ENCODE peak calls at places on chromosome 14, in five cellular contexts. N is stimulated activated CD4-positive, alpha-beta T cell treated with anti-CD3 and anti-CD28 coated beads, Interleukin-2, amount 100 ng/mL, for 48 hours; K is mesothelial cell of epicardium; L is left ventricle myocardium inferior; Y is NCI-H2081. X is an unnamed sample.
A peak's percentile ranks its signal among the peaks of the same experiment; 100 is the strongest.

GRCh38 chr14:80456200-80456599 is 244.9 kb upstream of the DIO2 start:
- DNase-seq in Y (no peak), N (no peak), K (no peak), L (no peak), X (no peak)

GRCh38 chr14:34649344-34649743 is 19.4 kb upstream of the SNX6 start:
- DNase-seq in K (no peak), N (no peak), L (no peak), Y (no peak), X (no peak)

GRCh38 chr14:50089213-50089612 is 27.2 kb downstream of the VCPKMT start:
- DNase-seq in K (no peak), L (no peak), N (no peak), Y (no peak), X (no peak)

GRCh38 chr14:92665699-92666110 is 82.7 kb downstream of the LGMN start:
- DNase-seq in Y (no peak), K (no peak), N (no peak), L (no peak), X (peak; percentile 76)

GRCh38 chr14:38125484-38125912 is 82.2 kb upstream of the SSTR1 start:
- DNase-seq in K (no peak), Y (peak; percentile 88), N (no peak), L (no peak), X (no peak)

GRCh38 chr14:45169906-45170305 is 34.2 kb downstream of the FANCM start:
- DNase-seq in L (no peak), Y (no peak), N (no peak), K (no peak), X (no peak)

GRCh38 chr14:28773917-28774691 is 7.5 kb downstream of the FOXG1 start:
- DNase-seq in L (no peak), Y (peak; percentile 63), N (no peak), K (no peak), X (no peak)

GRCh38 chr14:80535171-80535570 is 323.9 kb upstream of the DIO2 start:
- DNase-seq in K (no peak), N (no peak), Y (no peak), L (no peak), X (no peak)

GRCh38 chr14:65849096-65849495 is 436.6 kb downstream of the FUT8 start:
- DNase-seq in Y (no peak), L (no peak), K (no peak), N (no peak), X (no peak)

X was measured in HL-60.